ENCODE peak calls at places on chromosomes 16 and 17, in four cellular contexts. One of them, this sample, is unnamed.

GRCh38 chr17:73533127-73533526 is 111.1 kb downstream of the SDK2 start:
- DNase-seq in activated CD4-positive, alpha-beta T cell treated with anti-CD3 and anti-CD28 coated beads, Interleukin-2, amount 10 ng/mL, durations not matched to agents 7 days and 5 days: no peak
- DNase-seq in WTC11: no peak
- DNase-seq in OCI-LY7: no peak
- DNase-seq in this sample: no peak

GRCh38 chr16:57192720-57193486 is 6.8 kb downstream of the RSPRY1 start:
- DNase-seq in activated CD4-positive, alpha-beta T cell treated with anti-CD3 and anti-CD28 coated beads, Interleukin-2, amount 10 ng/mL, durations not matched to agents 7 days and 5 days: no peak
- DNase-seq in WTC11: no peak
- DNase-seq in OCI-LY7: no peak
- DNase-seq in this sample: no peak

GRCh38 chr17:78924481-78925151 is 571 bp downstream of the TIMP2 start:
- DNase-seq in activated CD4-positive, alpha-beta T cell treated with anti-CD3 and anti-CD28 coated beads, Interleukin-2, amount 10 ng/mL, durations not matched to agents 7 days and 5 days: no peak
- DNase-seq in WTC11: peak
- DNase-seq in OCI-LY7: no peak
- DNase-seq in this sample: no peak

GRCh38 chr16:88119881-88120280 is 168.6 kb downstream of the BANP start:
- DNase-seq in activated CD4-positive, alpha-beta T cell treated with anti-CD3 and anti-CD28 coated beads, Interleukin-2, amount 10 ng/mL, durations not matched to agents 7 days and 5 days: no peak
- DNase-seq in WTC11: no peak
- DNase-seq in OCI-LY7: no peak
- DNase-seq in this sample: no peak

GRCh38 chr17:15952048-15952532 is 7.2 kb downstream of the ADORA2B start:
- DNase-seq in activated CD4-positive, alpha-beta T cell treated with anti-CD3 and anti-CD28 coated beads, Interleukin-2, amount 10 ng/mL, durations not matched to agents 7 days and 5 days: no peak
- DNase-seq in WTC11: no peak
- DNase-seq in OCI-LY7: no peak
- DNase-seq in this sample: no peak

GRCh38 chr17:40903129-40903847 is 18.2 kb upstream of the KRT20 start:
- DNase-seq in activated CD4-positive, alpha-beta T cell treated with anti-CD3 and anti-CD28 coated beads, Interleukin-2, amount 10 ng/mL, durations not matched to agents 7 days and 5 days: no peak
- DNase-seq in WTC11: no peak
- DNase-seq in OCI-LY7: no peak
- DNase-seq in this sample: peak

GRCh38 chr16:56993204-56993603 is 3.8 kb downstream of the NLRC5 start:
- DNase-seq in activated CD4-positive, alpha-beta T cell treated with anti-CD3 and anti-CD28 coated beads, Interleukin-2, amount 10 ng/mL, durations not matched to agents 7 days and 5 days: no peak
- DNase-seq in WTC11: no peak
- DNase-seq in OCI-LY7: no peak
- DNase-seq in this sample: no peak

GRCh38 chr16:104355-104754 is 26.3 kb downstream of the MPG start:
- DNase-seq in activated CD4-positive, alpha-beta T cell treated with anti-CD3 and anti-CD28 coated beads, Interleukin-2, amount 10 ng/mL, durations not matched to agents 7 days and 5 days: no peak
- DNase-seq in WTC11: no peak
- DNase-seq in OCI-LY7: no peak
- DNase-seq in this sample: no peak

GRCh38 chr16:78242231-78242630 is 142.8 kb downstream of the WWOX start:
- DNase-seq in activated CD4-positive, alpha-beta T cell treated with anti-CD3 and anti-CD28 coated beads, Interleukin-2, amount 10 ng/mL, durations not matched to agents 7 days and 5 days: no peak
- DNase-seq in WTC11: no peak
- DNase-seq in OCI-LY7: no peak
- DNase-seq in this sample: no peak

GRCh38 chr16:56356276-56357241 is 68.8 kb downstream of the AMFR start:
- DNase-seq in activated CD4-positive, alpha-beta T cell treated with anti-CD3 and anti-CD28 coated beads, Interleukin-2, amount 10 ng/mL, durations not matched to agents 7 days and 5 days: peak
- DNase-seq in WTC11: peak
- DNase-seq in OCI-LY7: peak
- DNase-seq in this sample: peak

GRCh38 chr16:60151987-60152386 is 1417.9 kb upstream of the GOT2 start:
- DNase-seq in activated CD4-positive, alpha-beta T cell treated with anti-CD3 and anti-CD28 coated beads, Interleukin-2, amount 10 ng/mL, durations not matched to agents 7 days and 5 days: no peak
- DNase-seq in WTC11: no peak
- DNase-seq in OCI-LY7: no peak
- DNase-seq in this sample: no peak

GRCh38 chr17:77802811-77803220 is 155.7 kb upstream of the TNRC6C start:
- DNase-seq in activated CD4-positive, alpha-beta T cell treated with anti-CD3 and anti-CD28 coated beads, Interleukin-2, amount 10 ng/mL, durations not matched to agents 7 days and 5 days: no peak
- DNase-seq in WTC11: no peak
- DNase-seq in OCI-LY7: no peak
- DNase-seq in this sample: no peak

GRCh38 chr17:15265131-15265530 is at the start of gene PMP22:
- DNase-seq in activated CD4-positive, alpha-beta T cell treated with anti-CD3 and anti-CD28 coated beads, Interleukin-2, amount 10 ng/mL, durations not matched to agents 7 days and 5 days: no peak
- DNase-seq in WTC11: no peak
- DNase-seq in OCI-LY7: no peak
- DNase-seq in this sample: no peak

GRCh38 chr17:38415250-38416194 is 12.7 kb upstream of the ARHGAP23 start:
- DNase-seq in activated CD4-positive, alpha-beta T cell treated with anti-CD3 and anti-CD28 coated beads, Interleukin-2, amount 10 ng/mL, durations not matched to agents 7 days and 5 days: no peak
- DNase-seq in WTC11: peak
- DNase-seq in OCI-LY7: peak
- DNase-seq in this sample: no peak

GRCh38 chr16:68490829-68491575 is 42.7 kb upstream of the SMPD3 start:
- DNase-seq in activated CD4-positive, alpha-beta T cell treated with anti-CD3 and anti-CD28 coated beads, Interleukin-2, amount 10 ng/mL, durations not matched to agents 7 days and 5 days: no peak
- DNase-seq in WTC11: peak
- DNase-seq in OCI-LY7: peak
- DNase-seq in this sample: peak

GRCh38 chr16:83847371-83848225 is 39.8 kb downstream of the HSBP1 start:
- DNase-seq in activated CD4-positive, alpha-beta T cell treated with anti-CD3 and anti-CD28 coated beads, Interleukin-2, amount 10 ng/mL, durations not matched to agents 7 days and 5 days: no peak
- DNase-seq in WTC11: no peak
- DNase-seq in OCI-LY7: no peak
- DNase-seq in this sample: no peak

GRCh38 chr17:80786470-80786869 is 205.2 kb upstream of the CHMP6 start:
- DNase-seq in activated CD4-positive, alpha-beta T cell treated with anti-CD3 and anti-CD28 coated beads, Interleukin-2, amount 10 ng/mL, durations not matched to agents 7 days and 5 days: no peak
- DNase-seq in WTC11: no peak
- DNase-seq in OCI-LY7: no peak
- DNase-seq in this sample: no peak

GRCh38 chr17:38464723-38465419 is 36.6 kb downstream of the ARHGAP23 start:
- DNase-seq in activated CD4-positive, alpha-beta T cell treated with anti-CD3 and anti-CD28 coated beads, Interleukin-2, amount 10 ng/mL, durations not matched to agents 7 days and 5 days: no peak
- DNase-seq in WTC11: no peak
- DNase-seq in OCI-LY7: no peak
- DNase-seq in this sample: peak